ENCODE peak calls at places on chromosomes 12 and 14, in eight cellular contexts. A, L, O, F, W, X, Z and G are unnamed samples. For H3K9me3, the result is how much of the 10 kb centered on the place peaks cover.

GRCh38 chr14:66330916-66331315 is 155.3 kb upstream of the CCDC196 start:
- DNase-seq in F (no peak), A (no peak), O (no peak), W (no peak), L (no peak), X (no peak), Z (no peak), G (no peak)

GRCh38 chr12:120879102-120879501 is 25.1 kb downstream of the SPPL3 start:
- DNase-seq in L (no peak), F (peak), O (no peak), W (no peak), A (no peak), X (no peak), Z (no peak), G (no peak)

GRCh38 chr14:92687681-92688433 is 60.6 kb downstream of the LGMN start:
- DNase-seq in A (no peak), W (no peak), L (no peak), O (no peak), F (no peak), X (peak), Z (no peak), G (no peak)

GRCh38 chr12:6229823-6230222 is 29.6 kb downstream of the CD9 start:
- DNase-seq in X (peak), O (peak), F (peak), Z (peak), A (no peak), L (peak), W (no peak), G (no peak)

GRCh38 chr12:13194462-13195110 is 1.9 kb upstream of the EMP1 start:
- DNase-seq in O (no peak), W (no peak), A (no peak), L (no peak), Z (no peak), X (no peak), F (no peak), G (no peak)

GRCh38 chr12:96141216-96141944 is 52.8 kb upstream of the ELK3 start:
- DNase-seq in L (no peak), X (no peak), A (no peak), W (peak), F (peak), Z (no peak), O (no peak), G (no peak)

GRCh38 chr14:102930138-102930752 is 7.8 kb downstream of the AMN start:
- DNase-seq in F (no peak), X (no peak), L (peak), Z (no peak), A (no peak), W (no peak), O (no peak), G (no peak)

GRCh38 chr12:14367097-14367661 is 1.7 kb downstream of the ATF7IP start:
- DNase-seq in L (no peak), Z (no peak), A (peak), W (peak), X (no peak), F (peak), O (no peak), G (peak)

GRCh38 chr12:116400671-116401357 is 123.3 kb upstream of the MED13L start:
- DNase-seq in A (no peak), L (no peak), Z (no peak), O (no peak), F (no peak), W (no peak), X (no peak), G (no peak)

GRCh38 chr12:62910549-62911169 is 24.3 kb downstream of the PPM1H start:
- DNase-seq in O (no peak), X (no peak), F (no peak), A (no peak), W (peak), L (no peak), Z (no peak), G (no peak)

GRCh38 chr14:91111443-91111842 is 2.4 kb upstream of the DGLUCY start:
- DNase-seq in X (no peak), Z (no peak), A (no peak), F (no peak), L (no peak), O (no peak), W (no peak), G (no peak)

GRCh38 chr14:103232831-103233319 is 101.2 kb upstream of the EIF5 start:
- DNase-seq in A (no peak), W (no peak), L (no peak), F (no peak), O (no peak), Z (no peak), X (no peak), G (no peak)

GRCh38 chr14:25007832-25008231 is 42.1 kb downstream of the STXBP6 start:
- DNase-seq in A (peak), W (no peak), Z (no peak), L (no peak), O (no peak), F (no peak), X (no peak), G (no peak)

GRCh38 chr12:66942741-66943465 is 264.0 kb upstream of the GRIP1 start:
- DNase-seq in F (no peak), O (no peak), A (no peak), W (no peak), X (no peak), Z (no peak), L (no peak), G (no peak)

GRCh38 chr12:14910090-14910915 is 24.6 kb upstream of the MGP start:
- DNase-seq in O (no peak), F (no peak), L (no peak), A (no peak), Z (no peak), W (no peak), X (no peak), G (no peak)

GRCh38 chr12:81294325-81295190 is 216.7 kb downstream of the ACSS3 start:
- DNase-seq in A (peak), W (no peak), Z (no peak), L (no peak), O (no peak), F (no peak), X (no peak), G (no peak)

GRCh38 chr12:101567918-101568317 is 26.9 kb upstream of the MYBPC1 start:
- DNase-seq in O (no peak), F (no peak), L (no peak), A (no peak), Z (no peak), X (no peak), W (no peak), G (no peak)

GRCh38 chr12:50928392-50928791 is 24.0 kb upstream of the HIGD1C start:
- DNase-seq in L (no peak), X (no peak), O (no peak), Z (no peak), A (no peak), F (no peak), W (no peak), G (no peak)

GRCh38 chr12:70258605-70259403 is 15.6 kb downstream of the CNOT2 start:
- DNase-seq in A (no peak), Z (no peak), F (peak), W (no peak), X (no peak), O (no peak), L (no peak), G (no peak)

GRCh38 chr12:104579716-104580495 is 123.2 kb downstream of the CHST11 start:
- DNase-seq in O (no peak), Z (no peak), X (no peak), L (no peak), A (no peak), W (no peak), F (no peak), G (peak)

GRCh38 chr14:74739293-74740030 is 23.7 kb upstream of the YLPM1 start:
- DNase-seq in A (peak), O (no peak), L (no peak), X (no peak), W (no peak), F (no peak), Z (no peak), G (no peak)

GRCh38 chr14:52220924-52221802 is 46.3 kb upstream of the PTGDR start:
- DNase-seq in A (no peak), F (no peak), X (no peak), Z (no peak), O (no peak), W (no peak), L (no peak), G (no peak)

GRCh38 chr12:124853781-124854636 is 9.7 kb downstream of the SCARB1 start:
- DNase-seq in F (peak), X (peak), O (no peak), A (no peak), L (no peak), W (no peak), Z (no peak), G (no peak)

GRCh38 chr12:15848606-15849005 is 33.6 kb upstream of the STRAP start:
- DNase-seq in A (no peak), Z (no peak), X (no peak), O (no peak), L (no peak), W (no peak), F (no peak), G (no peak)

GRCh38 chr12:107436836-107437235 is 248.8 kb upstream of the PWP1 start:
- DNase-seq in A (no peak), W (no peak), O (no peak), Z (no peak), L (no peak), F (no peak), X (no peak), G (no peak)

GRCh38 chr12:113069149-113069548 is 12.6 kb downstream of the DTX1 start:
- DNase-seq in L (no peak), Z (no peak), W (no peak), A (no peak), X (no peak), O (no peak), F (no peak), G (no peak)

DNA sequence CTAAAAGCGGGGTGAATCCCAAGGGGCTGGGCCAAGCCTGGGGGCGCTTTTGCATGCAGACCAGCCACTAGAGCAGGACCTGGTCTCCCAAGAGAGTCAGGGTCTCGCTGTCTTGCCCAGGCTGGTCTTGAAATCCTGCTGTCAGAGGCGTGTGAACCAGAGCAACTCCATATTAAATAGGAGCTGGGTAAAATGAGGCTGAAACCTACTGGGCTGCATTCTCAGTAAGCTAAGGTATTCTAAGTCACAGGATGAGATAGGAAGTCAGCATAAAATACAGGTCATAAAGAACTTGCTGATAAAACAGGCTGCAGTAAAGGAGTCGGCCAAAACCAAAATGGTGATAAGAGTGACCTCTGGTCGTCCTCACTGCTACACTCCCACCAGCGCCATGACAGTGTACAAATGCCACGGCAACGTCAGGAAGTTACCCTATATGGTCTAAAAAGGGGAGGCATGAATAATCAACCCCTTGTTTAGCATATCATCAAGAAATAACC is 13.5 kb upstream of the DPF3 start:
- DNase-seq in L (peak), F (no peak), W (peak), Z (no peak), O (no peak), X (no peak), A (no peak), G (no peak)
- TF ChIP-seq EP300 in L (no peak), F (no peak), W (peak), Z (no peak), O (no peak), X (no peak), A (no peak), G (no peak)

DNA sequence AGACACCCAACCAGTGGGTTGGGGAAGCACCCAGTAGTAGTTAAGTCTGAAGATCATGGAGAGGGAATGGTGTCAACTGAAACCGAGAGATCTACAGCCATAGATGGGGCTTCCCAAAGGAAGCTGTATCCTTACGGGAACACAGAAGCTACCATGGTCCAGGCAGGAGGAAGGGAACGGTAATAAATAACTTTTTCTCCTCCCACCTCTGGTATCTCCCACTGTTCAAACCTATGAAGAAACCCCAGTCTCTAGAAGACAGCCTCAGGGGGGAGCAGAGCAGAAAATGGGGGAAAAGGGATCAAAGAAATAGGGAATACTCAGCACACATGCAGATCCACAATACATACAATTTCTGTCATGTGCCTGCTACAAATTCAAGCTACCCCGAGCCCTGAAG is 33.4 kb downstream of the ZNF605 start:
- DNase-seq in O (no peak), A (no peak), W (no peak), F (no peak), Z (no peak), L (no peak), X (no peak), G (no peak)
- H3K9me3 ChIP-seq in O (half or more), A (half or more), W (under half), F (half or more), Z (half or more), L (half or more), X (under half), G (under half)

DNA sequence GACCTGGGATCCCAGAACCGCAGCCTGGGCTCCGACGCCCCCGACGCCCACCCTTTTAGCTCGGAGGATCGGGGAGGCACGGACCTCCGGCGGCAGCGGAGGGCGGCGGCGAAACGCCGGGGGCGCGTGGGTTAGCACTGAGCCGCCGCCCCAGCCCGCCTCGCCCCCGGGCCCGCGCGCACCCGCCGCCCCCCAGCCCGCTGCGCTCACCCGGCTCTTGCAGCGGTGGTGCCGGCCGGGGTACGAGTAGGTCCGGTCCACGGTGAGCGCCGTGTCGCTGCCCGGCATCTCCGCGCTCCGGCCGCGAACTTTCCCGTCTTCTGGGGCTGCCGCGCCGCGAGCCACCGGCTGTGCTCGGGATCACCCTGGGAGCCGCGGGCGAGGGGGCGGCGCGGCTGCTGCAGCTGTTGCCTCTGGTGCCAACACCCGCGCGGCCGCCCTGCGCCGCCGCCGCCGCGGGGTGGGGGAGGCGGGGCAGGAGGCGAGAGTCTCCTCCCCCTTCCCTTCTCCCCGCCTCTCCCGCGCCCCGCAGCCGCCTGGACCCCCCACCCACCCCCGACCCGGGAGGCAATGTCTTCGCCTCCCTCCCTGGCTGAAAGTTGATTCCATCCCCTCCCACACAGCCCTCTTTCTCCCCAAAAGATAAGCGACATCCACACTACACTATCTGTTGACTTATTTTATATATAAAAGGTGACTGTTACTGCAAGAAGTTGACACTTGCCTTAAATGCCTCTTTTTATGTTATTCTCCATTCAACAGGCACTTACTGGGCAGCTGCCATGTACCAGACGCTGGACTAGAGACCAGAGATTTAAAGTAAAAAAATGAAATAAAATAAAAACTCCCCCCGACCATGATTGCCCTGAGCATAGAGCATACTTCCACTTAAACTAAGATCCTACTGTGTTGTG is at the start of gene TMCC3:
- DNase-seq in X (peak), W (no peak), L (peak), A (no peak), Z (no peak), O (peak), F (no peak), G (no peak)
- TF ChIP-seq EP300 in X (no peak), W (no peak), L (no peak), A (no peak), Z (no peak), O (no peak), F (no peak), G (no peak)

DNA sequence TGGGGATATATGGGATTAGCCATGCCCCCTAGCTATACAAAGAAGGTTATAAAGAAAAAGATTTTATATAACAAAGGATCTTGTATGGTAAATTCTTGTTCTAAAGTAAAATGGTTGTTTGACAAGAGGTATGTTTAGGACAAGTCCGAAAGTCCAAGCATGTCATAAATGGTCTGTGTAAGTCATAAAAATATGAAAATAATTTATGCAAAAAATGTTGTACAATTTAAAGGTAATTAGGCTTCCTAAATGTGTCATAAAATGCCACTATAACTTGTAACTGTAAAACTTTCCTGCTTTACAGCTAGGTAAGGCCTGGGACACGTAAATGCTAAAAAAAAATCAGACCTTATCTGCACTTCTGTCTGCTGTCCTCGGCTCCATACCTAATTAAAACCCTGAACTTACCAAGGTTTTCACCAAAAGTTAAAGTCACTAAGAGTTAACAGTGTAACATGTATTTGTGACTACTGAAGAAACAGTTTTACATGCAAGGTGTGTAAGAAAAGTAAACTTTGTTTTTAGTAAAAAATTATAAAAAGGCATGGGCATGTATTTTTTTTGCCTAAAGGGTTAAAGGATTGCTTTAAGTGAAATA is 110.0 kb upstream of the RESF1 start:
- DNase-seq in O (no peak), F (no peak), L (no peak), Z (no peak), X (no peak), A (peak), W (peak), G (no peak)
- H3K9me3 ChIP-seq in O (under half), F (under half), L (under half), Z (under half), X (under half), A (under half), W (under half), G (under half)

GRCh38 chr14:50233335-50234250 is 2.2 kb upstream of the SOS2 start:
- DNase-seq in L (no peak), A (no peak), W (no peak), O (no peak), X (no peak), Z (no peak), F (peak), G (no peak)
- TF ChIP-seq EP300 in L (no peak), A (no peak), W (no peak), O (no peak), X (no peak), Z (no peak), F (no peak), G (no peak)

DNA sequence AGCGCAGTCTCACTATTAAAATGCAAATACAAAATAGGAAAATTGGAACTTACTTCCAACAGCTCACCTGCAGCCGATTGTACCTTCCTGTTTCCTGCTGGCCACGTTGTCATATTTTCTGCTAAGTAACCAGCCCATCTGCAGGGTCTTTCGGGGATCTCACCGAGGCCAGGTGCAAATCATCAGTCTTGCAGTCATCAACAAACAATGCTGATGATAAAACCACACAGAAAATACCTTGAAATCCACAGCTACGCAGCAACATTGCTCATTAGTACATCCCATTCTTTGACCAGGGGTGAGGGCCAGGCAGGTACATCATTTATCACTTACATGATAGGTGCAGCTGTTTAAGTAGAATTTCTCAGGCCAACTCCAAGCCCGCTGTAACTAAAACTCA is 406.9 kb downstream of the TMEM121 start:
- DNase-seq in W (no peak), A (no peak), F (no peak), L (no peak), X (no peak), Z (no peak), O (no peak), G (no peak)
- H3K9me3 ChIP-seq in W (under half), A (under half), F (under half), L (under half), X (under half), Z (under half), O (under half), G (under half)

GRCh38 chr12:57630891-57631433 is 2.0 kb downstream of the B4GALNT1 start:
- DNase-seq in L (no peak), F (no peak), W (no peak), O (no peak), X (no peak), A (no peak), Z (no peak), G (no peak)
- TF ChIP-seq EP300 in L (no peak), F (no peak), W (no peak), O (no peak), X (no peak), A (no peak), Z (no peak), G (no peak)

DNA sequence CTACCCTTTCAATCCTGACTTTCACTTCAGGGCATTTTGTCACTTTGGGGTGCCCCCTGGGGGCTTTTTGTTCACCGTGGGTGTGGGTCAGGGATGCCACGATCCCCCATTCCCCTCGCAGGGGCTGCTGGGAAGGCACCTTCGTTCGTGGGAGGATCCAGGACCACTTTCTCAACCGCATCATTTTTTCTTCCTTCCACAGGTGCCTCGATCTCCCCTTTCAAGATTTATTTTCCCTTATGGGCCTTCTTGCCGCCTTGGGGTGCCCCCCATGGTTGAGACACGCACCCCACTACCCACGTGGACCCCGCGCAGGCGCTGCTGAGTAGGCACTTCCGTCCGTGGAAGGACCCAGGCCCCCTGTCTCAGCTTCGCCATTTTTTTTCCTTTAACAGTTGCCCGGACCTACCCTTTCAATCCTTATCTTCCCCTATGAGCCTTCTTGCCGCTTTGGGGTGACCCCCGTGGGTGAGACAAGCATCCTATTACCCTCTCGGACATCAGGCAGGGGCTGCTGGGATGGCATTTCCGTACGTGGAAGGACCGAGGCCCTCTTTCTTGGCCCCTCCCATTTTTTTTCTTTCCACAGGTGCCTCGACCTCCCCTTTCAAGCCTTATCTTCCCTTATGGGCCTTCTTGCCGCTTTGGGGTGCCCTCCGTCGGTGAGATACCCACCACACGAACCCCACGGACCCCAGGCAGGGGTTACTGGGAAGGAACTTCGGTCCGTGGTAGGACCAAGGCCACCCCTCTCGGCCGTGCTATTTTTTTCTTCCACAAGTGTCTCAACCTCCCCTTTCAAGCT is 268.1 kb downstream of the ALG10 start:
- DNase-seq in Z (no peak), F (no peak), O (peak), W (no peak), A (no peak), X (no peak), L (peak), G (no peak)
- H3K9me3 ChIP-seq in Z (under half), F (under half), O (under half), W (under half), A (under half), X (under half), L (under half), G (under half)